ENCODE peak calls at places on chromosomes 5 and 9, in four cellular contexts. T, O, K and Q are unnamed samples.

GRCh38 chr5:53041740-53042139 is 52.6 kb downstream of the ITGA2 start:
- DNase-seq in T (no peak), O (no peak), K (no peak), Q (no peak)

GRCh38 chr5:140246378-140247122 is 56.4 kb downstream of the PFDN1 start:
- DNase-seq in T (no peak), K (no peak), O (peak), Q (no peak)

GRCh38 chr5:125558466-125558865 is 812.0 kb upstream of the ZNF608 start:
- DNase-seq in O (no peak), K (no peak), T (no peak), Q (no peak)

GRCh38 chr9:129283705-129284606 is 105.9 kb upstream of the IER5L start:
- DNase-seq in O (no peak), T (no peak), K (no peak), Q (no peak)

GRCh38 chr9:23611874-23612273 is 214.2 kb downstream of the ELAVL2 start:
- DNase-seq in K (no peak), T (no peak), O (no peak), Q (no peak)

GRCh38 chr5:64666058-64666457 is 24.2 kb upstream of the SHISAL2B start:
- DNase-seq in T (no peak), O (no peak), K (no peak), Q (no peak)

GRCh38 chr5:6812091-6812490 is 98.9 kb downstream of the TENT4A start:
- DNase-seq in K (no peak), T (no peak), O (no peak), Q (no peak)

GRCh38 chr9:115969096-115969495 is 184.5 kb upstream of the PAPPA start:
- DNase-seq in O (peak), K (no peak), T (no peak), Q (no peak)

GRCh38 chr5:56233230-56233629 is at the start of gene ANKRD55:
- DNase-seq in T (peak), K (no peak), O (peak), Q (peak)

GRCh38 chr5:159324097-159324760 is 6.1 kb downstream of the IL12B start:
- DNase-seq in T (no peak), K (no peak), O (no peak), Q (no peak)

GRCh38 chr5:16564468-16564867 is 52.3 kb downstream of the RETREG1 start:
- DNase-seq in T (peak), K (no peak), O (no peak), Q (no peak)

GRCh38 chr5:172768573-172769323 is 2.2 kb downstream of the DUSP1 start:
- DNase-seq in O (no peak), T (no peak), K (no peak), Q (no peak)

GRCh38 chr9:38318755-38319495 is 73.6 kb upstream of the ALDH1B1 start:
- DNase-seq in K (peak), O (no peak), T (peak), Q (peak)

GRCh38 chr5:139415221-139415861 is 11.5 kb upstream of the SPATA24 start:
- DNase-seq in K (no peak), T (peak), O (peak), Q (peak)

GRCh38 chr9:13369426-13369825 is 89.9 kb upstream of the MPDZ start:
- DNase-seq in O (no peak), T (no peak), K (no peak), Q (no peak)

GRCh38 chr5:143401846-143402463 is 1.5 kb downstream of the NR3C1 start:
- DNase-seq in O (peak), K (peak), T (peak), Q (peak)

GRCh38 chr5:82642313-82642712 is 364.2 kb upstream of the RPS23 start:
- DNase-seq in O (no peak), K (no peak), T (no peak), Q (no peak)

GRCh38 chr9:19466268-19466639 is 57.4 kb downstream of the ACER2 start:
- DNase-seq in O (no peak), K (no peak), T (no peak), Q (no peak)

GRCh38 chr5:114223866-114224265 is 138.0 kb upstream of the KCNN2 start:
- DNase-seq in K (peak), T (peak), O (no peak), Q (peak)

GRCh38 chr5:142642427-142642826 is 43.5 kb downstream of the FGF1 start:
- DNase-seq in O (no peak), K (no peak), T (no peak), Q (no peak)

GRCh38 chr9:78695521-78695920 is 398.6 kb downstream of the PSAT1 start:
- DNase-seq in O (peak), K (no peak), T (peak), Q (no peak)

GRCh38 chr5:89437450-89438435 is 554.8 kb upstream of the MEF2C start:
- DNase-seq in O (no peak), T (no peak), K (no peak), Q (no peak)

GRCh38 chr9:114169940-114170791 is 14.8 kb downstream of the COL27A1 start:
- DNase-seq in K (no peak), O (no peak), T (no peak), Q (no peak)

GRCh38 chr5:57501414-57502321 is 19.1 kb upstream of the ACTBL2 start:
- DNase-seq in T (peak), K (no peak), O (peak), Q (no peak)

GRCh38 chr5:168288349-168289245 is 2.8 kb upstream of the WWC1 start:
- DNase-seq in O (no peak), T (no peak), K (no peak), Q (no peak)

GRCh38 chr5:40395241-40395640 is 284.5 kb upstream of the PTGER4 start:
- DNase-seq in T (no peak), K (no peak), O (no peak), Q (no peak)

GRCh38 chr5:150080696-150081435 is 5.5 kb downstream of the CSF1R start:
- DNase-seq in K (peak), T (no peak), O (no peak), Q (no peak)

GRCh38 chr5:1516615-1517601 is 6.9 kb downstream of the LPCAT1 start:
- DNase-seq in T (no peak), O (no peak), K (no peak), Q (no peak)

GRCh38 chr9:128072144-128073021 is 4.4 kb downstream of the SLC25A25 start:
- DNase-seq in O (no peak), K (peak), T (peak), Q (no peak)

GRCh38 chr5:178431777-178432155 is 158.4 kb downstream of the COL23A1 start:
- DNase-seq in O (no peak), K (no peak), T (no peak), Q (no peak)

GRCh38 chr9:14479187-14479586 is 165.2 kb upstream of the NFIB start:
- DNase-seq in O (no peak), K (no peak), T (no peak), Q (no peak)

GRCh38 chr5:127406326-127407121 is 110.9 kb upstream of the PRRC1 start:
- DNase-seq in K (no peak), O (no peak), T (no peak), Q (no peak)

GRCh38 chr9:76107487-76107886 is 217.0 kb downstream of the PCSK5 start:
- DNase-seq in O (no peak), K (no peak), T (no peak), Q (no peak)

GRCh38 chr5:178320281-178320855 is 87.8 kb upstream of the PHYKPL start:
- DNase-seq in O (no peak), T (no peak), K (no peak), Q (no peak)

GRCh38 chr9:71504636-71505035 is 263.7 kb downstream of the CEMIP2 start:
- DNase-seq in K (no peak), O (no peak), T (no peak), Q (no peak)

GRCh38 chr9:114804504-114804903 is 1.3 kb downstream of the TNFSF15 start:
- DNase-seq in K (no peak), T (no peak), O (no peak), Q (no peak)

GRCh38 chr5:98454904-98455303 is 318.6 kb upstream of the RGMB start:
- DNase-seq in O (no peak), T (no peak), K (no peak), Q (no peak)

GRCh38 chr5:59143926-59144333 is 561.1 kb downstream of the RAB3C start:
- DNase-seq in O (no peak), T (no peak), K (no peak), Q (no peak)

GRCh38 chr5:154395407-154396106 is 50.2 kb upstream of the SAP30L start:
- DNase-seq in T (no peak), K (no peak), O (peak), Q (no peak)